ENCODE peak calls at places on chromosome 5, in six cellular contexts. S is ovary; O is brain microvascular endothelial cell; D is gastrocnemius medialis; W is tibial artery; B is CD8-positive, alpha-beta memory T cell. X is an unnamed sample. For H3K36me3, the result is how much of the 10 kb centered on the place peaks cover.

GRCh38 chr5:138944527-138945322 is 69.6 kb upstream of the LRRTM2 start:
- DNase-seq in D (no peak), S (peak), O (no peak), B (no peak), W (no peak), X (no peak)

GRCh38 chr5:147403659-147404640 is 105.9 kb downstream of the DPYSL3 start:
- DNase-seq in W (peak), O (peak), S (peak), B (no peak), D (peak), X (peak)

GRCh38 chr5:68494771-68495170 is 279.2 kb downstream of the PIK3R1 start:
- DNase-seq in W (no peak), S (no peak), B (no peak), O (no peak), D (no peak), X (no peak)

GRCh38 chr5:181189363-181189961 is 15.5 kb downstream of the TRIM7 start:
- DNase-seq in S (peak), B (peak), W (peak), D (no peak), O (no peak), X (peak)

GRCh38 chr5:52693279-52693678 is 94.4 kb upstream of the ITGA1 start:
- DNase-seq in D (no peak), W (peak), B (peak), O (no peak), S (peak), X (peak)

GRCh38 chr5:68395844-68396523 is 180.4 kb downstream of the PIK3R1 start:
- DNase-seq in W (no peak), S (no peak), D (no peak), O (no peak), B (no peak), X (no peak)

GRCh38 chr5:141800629-141801028 is 77.6 kb downstream of the PCDH1 start:
- DNase-seq in B (no peak), W (no peak), O (no peak), D (no peak), S (no peak), X (no peak)

GRCh38 chr5:127290946-127291763 is 559 bp downstream of the MEGF10 start:
- DNase-seq in B (no peak), O (no peak), W (no peak), S (no peak), D (peak), X (peak)

GRCh38 chr5:178320281-178320855 is 87.8 kb upstream of the PHYKPL start:
- DNase-seq in S (no peak), B (no peak), W (no peak), D (no peak), O (no peak), X (peak)

GRCh38 chr5:35651002-35651756 is 33.5 kb downstream of the SPEF2 start:
- DNase-seq in W (no peak), S (no peak), B (peak), D (no peak), O (peak), X (peak)

GRCh38 chr5:141524604-141525597 is 36.0 kb downstream of the PCDHGC5 start:
- DNase-seq in O (peak), B (peak), W (peak), D (peak), S (peak), X (peak)

GRCh38 chr5:142006363-142007236 is 6.2 kb downstream of the GNPDA1 start:
- DNase-seq in D (no peak), B (no peak), W (no peak), S (no peak), O (no peak), X (no peak)

GRCh38 chr5:157626831-157627230 is 25.4 kb downstream of the SOX30 start:
- DNase-seq in W (no peak), S (no peak), D (no peak), O (no peak), B (no peak), X (no peak)

GRCh38 chr5:59562756-59563389 is 330.7 kb downstream of the PDE4D start:
- DNase-seq in O (peak), D (peak), W (no peak), B (peak), S (no peak), X (peak)

GRCh38 chr5:74017112-74017511 is 391.1 kb downstream of the ARHGEF28 start:
- DNase-seq in D (no peak), S (no peak), B (no peak), O (peak), W (no peak), X (no peak)

GRCh38 chr5:39005566-39006232 is 68.5 kb downstream of the RICTOR start:
- DNase-seq in O (peak), W (no peak), S (no peak), B (no peak), D (no peak), X (no peak)

GRCh38 chr5:68251386-68251785 is 35.8 kb downstream of the PIK3R1 start:
- DNase-seq in D (no peak), B (peak), O (no peak), W (peak), S (no peak), X (no peak)

GRCh38 chr5:177317959-177318377 is 6.3 kb upstream of the MXD3 start:
- DNase-seq in O (peak), B (peak), S (peak), W (peak), D (peak), X (peak)

GRCh38 chr5:41161271-41161670 is 52.1 kb downstream of the C6 start:
- DNase-seq in S (no peak), B (no peak), W (no peak), O (no peak), D (no peak), X (no peak)

GRCh38 chr5:960551-960950 is 48.1 kb upstream of the NKD2 start:
- DNase-seq in W (no peak), S (no peak), O (no peak), B (no peak), D (no peak), X (no peak)

GRCh38 chr5:180328296-180329137 is 24.6 kb downstream of the GFPT2 start:
- DNase-seq in W (peak), O (peak), D (peak), B (peak), S (peak), X (peak)

GRCh38 chr5:33370135-33370472 is 70.7 kb upstream of the TARS1 start:
- DNase-seq in B (no peak), O (peak), S (no peak), D (no peak), W (no peak), X (no peak)

GRCh38 chr5:146667633-146668032 is 151.6 kb upstream of the GPR151 start:
- DNase-seq in W (no peak), B (no peak), S (no peak), O (peak), D (no peak), X (no peak)

GRCh38 chr5:133827001-133827400 is 141.4 kb downstream of the C5orf15 start:
- DNase-seq in B (no peak), O (no peak), S (no peak), W (no peak), D (no peak), X (no peak)

GRCh38 chr5:98050583-98050982 is 722.9 kb upstream of the RGMB start:
- DNase-seq in W (no peak), O (peak), D (no peak), B (no peak), S (no peak), X (no peak)

GRCh38 chr5:154538492-154538891 is 60.5 kb upstream of the HAND1 start:
- DNase-seq in O (no peak), D (no peak), B (no peak), S (no peak), W (no peak), X (no peak)

GRCh38 chr5:10604975-10605374 is 41.1 kb downstream of the ANKRD33B start:
- DNase-seq in W (no peak), D (no peak), O (no peak), S (no peak), B (no peak), X (no peak)

GRCh38 chr5:78515665-78516064 is 132.9 kb downstream of the LHFPL2 start:
- DNase-seq in D (no peak), B (no peak), O (no peak), W (no peak), S (no peak), X (peak)

GRCh38 chr5:118882666-118883065 is 105.7 kb downstream of the DTWD2 start:
- DNase-seq in S (no peak), O (no peak), B (no peak), W (no peak), D (no peak), X (no peak)

GRCh38 chr5:118249386-118249785 is 739.0 kb downstream of the DTWD2 start:
- DNase-seq in W (no peak), S (no peak), O (no peak), D (no peak), B (no peak), X (no peak)

GRCh38 chr5:126464959-126465358 is 41.8 kb downstream of the GRAMD2B start:
- DNase-seq in W (no peak), D (no peak), S (no peak), O (no peak), B (no peak), X (no peak)

GRCh38 chr5:58458851-58459275 is 1.0 kb downstream of the PLK2 start:
- DNase-seq in O (no peak), D (no peak), S (no peak), B (no peak), W (no peak), X (no peak)

GRCh38 chr5:31476607-31477200 is 55.2 kb downstream of the DROSHA start:
- DNase-seq in B (no peak), W (no peak), D (no peak), O (no peak), S (no peak), X (no peak)
- H3K36me3 ChIP-seq in B (under half), W (under half), D (under half), O (under half), S (under half), X (half or more)

GRCh38 chr5:83570916-83571315 is 99.4 kb downstream of the VCAN start:
- DNase-seq in S (no peak), W (no peak), D (no peak), B (no peak), O (peak), X (no peak)

GRCh38 chr5:83576341-83576740 is 104.8 kb downstream of the VCAN start:
- DNase-seq in W (no peak), B (no peak), D (no peak), O (peak), S (no peak), X (no peak)

GRCh38 chr5:83567741-83568530 is 96.4 kb downstream of the VCAN start:
- DNase-seq in B (no peak), D (no peak), O (peak), S (no peak), W (no peak), X (peak)

GRCh38 chr5:83577036-83577636 is 105.6 kb downstream of the VCAN start:
- DNase-seq in S (no peak), O (peak), D (no peak), B (no peak), W (no peak), X (no peak)

DNA sequence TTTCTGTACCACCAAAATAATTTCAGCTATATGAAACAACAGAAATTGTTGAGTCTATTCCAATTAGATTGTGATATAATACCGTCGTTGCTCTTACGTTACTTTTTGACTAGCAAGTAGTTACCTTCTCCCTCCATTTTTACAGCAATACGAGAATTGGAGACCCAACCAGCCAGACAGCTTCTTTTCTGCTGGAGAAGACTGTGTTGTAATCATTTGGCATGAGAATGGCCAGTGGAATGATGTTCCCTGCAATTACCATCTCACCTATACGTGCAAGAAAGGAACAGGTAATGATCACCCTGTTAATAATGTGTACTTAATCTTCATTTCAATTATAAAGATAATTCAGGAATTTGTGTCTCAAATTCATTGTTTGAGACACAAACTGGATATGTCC is 100.7 kb downstream of the VCAN start:
- DNase-seq in D (no peak), W (no peak), B (no peak), S (no peak), O (no peak), X (no peak)
- H3K36me3 ChIP-seq in D (under half), W (under half), B (under half), S (under half), O (under half), X (half or more)

GRCh38 chr5:172385661-172386187 is 68.6 kb downstream of the SH3PXD2B start:
- DNase-seq in W (no peak), D (no peak), S (no peak), B (no peak), O (no peak), X (no peak)

GRCh38 chr5:172385164-172385563 is 69.2 kb downstream of the SH3PXD2B start:
- DNase-seq in D (no peak), W (no peak), S (no peak), O (no peak), B (no peak), X (no peak)

GRCh38 chr5:172380261-172380991 is 73.9 kb downstream of the SH3PXD2B start:
- DNase-seq in W (no peak), D (no peak), O (no peak), S (no peak), B (no peak), X (no peak)

GRCh38 chr5:172380992-172381643 is 73.2 kb downstream of the SH3PXD2B start:
- DNase-seq in W (peak), B (no peak), S (peak), O (no peak), D (peak), X (peak)

DNA sequence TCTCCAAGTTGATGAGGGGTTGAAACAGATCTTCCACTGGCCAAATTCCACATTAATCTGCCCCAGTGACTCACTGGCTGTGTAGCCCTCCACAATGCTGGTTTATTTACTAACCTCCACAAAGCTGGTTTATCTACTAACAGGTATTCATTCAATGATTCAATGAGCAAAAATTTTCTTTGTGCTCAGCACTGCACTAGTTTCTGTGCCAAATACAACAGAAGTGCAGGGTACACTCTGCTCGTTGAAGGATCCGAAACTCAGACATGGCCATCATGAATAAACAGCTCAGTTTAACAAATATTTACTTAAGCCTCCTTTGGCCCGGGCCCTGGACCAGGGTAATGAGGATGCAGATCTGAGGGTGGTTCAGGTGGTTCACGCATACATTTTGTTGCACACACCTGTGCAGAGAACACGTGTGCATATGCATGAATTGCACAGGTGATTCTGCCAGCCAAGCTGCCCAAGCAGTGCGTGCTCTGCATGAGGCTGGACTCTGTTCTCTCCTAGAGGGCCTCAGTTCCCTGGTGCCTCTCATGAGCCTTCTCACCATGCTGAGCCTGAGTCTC is 71.0 kb downstream of the SH3PXD2B start:
- DNase-seq in B (no peak), W (no peak), S (no peak), O (peak), D (no peak), X (no peak)
- H3K36me3 ChIP-seq in B (under half), W (half or more), S (under half), O (under half), D (under half), X (under half)

GRCh38 chr5:112467467-112467866 is 48.4 kb upstream of the EPB41L4A start:
- DNase-seq in S (no peak), D (no peak), O (no peak), B (no peak), W (no peak), X (no peak)
- H3K36me3 ChIP-seq in S (under half), D (under half), O (under half), B (under half), W (under half), X (under half)

DNA sequence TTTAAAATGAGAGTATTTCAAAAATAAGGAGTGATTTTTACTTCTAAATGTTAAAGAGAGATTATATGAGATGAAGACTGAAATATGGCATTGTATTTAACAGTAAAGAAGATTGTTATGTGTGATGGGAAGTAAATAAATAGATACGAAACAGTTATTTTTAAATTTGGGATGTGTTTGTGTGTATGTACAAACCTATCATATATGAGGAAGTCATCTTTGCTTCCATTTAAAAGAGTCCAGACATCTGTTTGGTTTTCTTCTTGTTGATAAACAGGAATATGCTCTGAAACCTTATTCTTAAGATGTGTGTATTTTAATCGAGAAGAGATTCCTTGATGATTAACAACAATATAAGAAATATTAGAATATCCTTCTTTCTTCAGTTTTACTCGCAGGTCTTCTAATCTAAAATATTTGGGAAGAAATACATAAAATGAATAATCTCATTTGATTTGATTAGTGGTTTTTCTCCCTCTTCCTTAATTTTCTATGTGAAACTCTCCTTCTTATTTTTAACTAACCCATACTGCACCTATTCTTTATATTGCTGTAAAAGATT is 4.9 kb downstream of the SELENOP start:
- DNase-seq in O (no peak), W (no peak), D (no peak), B (no peak), S (no peak), X (no peak)
- H3K36me3 ChIP-seq in O (under half), W (under half), D (under half), B (under half), S (under half), X (half or more)

DNA sequence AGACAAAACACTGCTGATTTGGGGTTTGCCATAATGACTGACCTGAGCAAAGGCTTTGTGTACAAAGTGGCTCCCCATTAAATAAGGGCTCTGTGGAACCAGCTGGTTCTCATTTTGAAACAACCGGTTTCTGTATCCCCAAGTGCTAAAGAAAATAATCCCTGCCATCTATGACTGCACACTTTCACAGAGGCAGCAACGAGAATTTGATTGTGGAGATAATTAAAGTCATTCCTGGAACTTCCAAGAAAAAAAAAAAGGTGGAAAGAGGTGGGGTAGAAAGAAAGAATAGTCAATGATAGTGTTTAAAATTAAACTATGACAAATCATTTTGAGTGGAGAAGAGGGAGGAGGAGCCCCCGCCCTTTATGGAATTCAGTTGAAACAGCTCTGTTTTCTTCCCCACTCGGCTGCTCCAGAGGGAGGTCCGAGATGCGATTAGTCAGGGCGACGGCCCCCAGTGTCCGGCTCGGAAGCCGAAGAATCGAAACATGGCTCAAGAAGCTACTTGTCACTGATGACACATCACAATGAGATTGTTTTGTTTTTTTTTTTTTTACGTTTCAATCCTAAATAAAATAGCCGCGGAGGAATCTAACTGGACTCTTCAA is 38.4 kb downstream of the EBF1 start:
- DNase-seq in S (peak), D (peak), W (peak), O (peak), B (no peak), X (peak)
- H3K36me3 ChIP-seq in S (under half), D (under half), W (under half), O (under half), B (under half), X (under half)

GRCh38 chr5:116318091-116318854 is 233.4 kb downstream of the COMMD10 start:
- DNase-seq in W (no peak), O (no peak), S (no peak), B (no peak), D (no peak), X (no peak)

GRCh38 chr5:116315531-116315930 is 230.7 kb downstream of the COMMD10 start:
- DNase-seq in S (no peak), B (no peak), D (no peak), O (no peak), W (no peak), X (no peak)

GRCh38 chr5:116320486-116320885 is 235.7 kb downstream of the COMMD10 start:
- DNase-seq in D (no peak), W (no peak), S (no peak), B (no peak), O (peak), X (no peak)
- H3K36me3 ChIP-seq in D (under half), W (under half), S (under half), B (under half), O (under half), X (under half)

DNA sequence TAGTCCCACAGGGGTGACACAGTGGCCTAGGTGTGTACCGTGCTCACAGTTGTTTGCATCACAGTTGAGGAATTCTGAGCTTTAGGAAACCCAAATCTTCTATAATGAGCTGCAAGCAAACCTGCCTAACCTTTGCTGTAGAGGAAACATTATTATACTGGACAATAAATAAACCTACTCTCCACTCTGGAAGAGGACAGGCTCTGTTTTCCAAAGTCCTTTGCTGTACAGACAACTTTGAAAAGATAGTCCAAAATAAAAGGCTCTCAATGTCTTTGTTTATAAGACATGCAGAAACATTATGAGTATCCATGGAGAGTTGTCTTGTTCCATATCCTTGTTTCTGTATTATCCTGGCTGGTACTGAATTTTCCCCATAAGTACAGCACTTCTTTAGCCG is 29.4 kb downstream of the ZNF131 start:
- DNase-seq in S (no peak), O (no peak), D (no peak), B (no peak), W (no peak), X (no peak)
- H3K36me3 ChIP-seq in S (under half), O (under half), D (under half), B (under half), W (under half), X (under half)

GRCh38 chr5:124001216-124001615 is 489.2 kb downstream of the CSNK1G3 start:
- DNase-seq in B (no peak), W (no peak), D (no peak), O (no peak), S (no peak), X (no peak)
- H3K36me3 ChIP-seq in B (under half), W (under half), D (under half), O (under half), S (under half), X (under half)

GRCh38 chr5:65809817-65810531 is 88.0 kb downstream of the NLN start:
- DNase-seq in W (peak), S (peak), D (no peak), B (no peak), O (peak), X (no peak)
- H3K36me3 ChIP-seq in W (under half), S (under half), D (under half), B (under half), O (under half), X (under half)